ENCODE peak calls at places on chromosomes 6 and 20, in eight cellular contexts. One of them, this sample, is unnamed.

GRCh38 chr20:51434556-51435256 is 107.8 kb downstream of the NFATC2 start:
- DNase-seq in central memory CD4-positive, alpha-beta T cell: no peak
- DNase-seq in HuH-7: no peak
- DNase-seq in T follicular helper cell: no peak
- DNase-seq in fibroblast of lung: peak
- DNase-seq in PC-3: peak
- DNase-seq in psoas muscle: no peak
- DNase-seq in activated CD4-positive, alpha-beta T cell treated with anti-CD3 and anti-CD28 coated beads for 1 hour: no peak
- DNase-seq in this sample: no peak

GRCh38 chr6:119566546-119567263 is 217.1 kb upstream of the MAN1A1 start:
- DNase-seq in central memory CD4-positive, alpha-beta T cell: no peak
- DNase-seq in HuH-7: no peak
- DNase-seq in T follicular helper cell: no peak
- DNase-seq in fibroblast of lung: no peak
- DNase-seq in PC-3: no peak
- DNase-seq in psoas muscle: no peak
- DNase-seq in activated CD4-positive, alpha-beta T cell treated with anti-CD3 and anti-CD28 coated beads for 1 hour: no peak
- DNase-seq in this sample: no peak

GRCh38 chr20:63628246-63628975 is 1.5 kb upstream of the GMEB2 start:
- DNase-seq in central memory CD4-positive, alpha-beta T cell: peak
- DNase-seq in HuH-7: peak
- DNase-seq in T follicular helper cell: no peak
- DNase-seq in fibroblast of lung: peak
- DNase-seq in PC-3: peak
- DNase-seq in psoas muscle: peak
- DNase-seq in activated CD4-positive, alpha-beta T cell treated with anti-CD3 and anti-CD28 coated beads for 1 hour: peak
- DNase-seq in this sample: peak

GRCh38 chr6:36850001-36850400 is 10.8 kb upstream of the CPNE5 start:
- DNase-seq in central memory CD4-positive, alpha-beta T cell: no peak
- DNase-seq in HuH-7: no peak
- DNase-seq in T follicular helper cell: no peak
- DNase-seq in fibroblast of lung: no peak
- DNase-seq in PC-3: no peak
- DNase-seq in psoas muscle: no peak
- DNase-seq in activated CD4-positive, alpha-beta T cell treated with anti-CD3 and anti-CD28 coated beads for 1 hour: no peak
- DNase-seq in this sample: no peak

GRCh38 chr6:96570053-96570452 is 7.1 kb downstream of the FHL5 start:
- DNase-seq in central memory CD4-positive, alpha-beta T cell: no peak
- DNase-seq in HuH-7: no peak
- DNase-seq in T follicular helper cell: no peak
- DNase-seq in fibroblast of lung: no peak
- DNase-seq in PC-3: no peak
- DNase-seq in psoas muscle: no peak
- DNase-seq in activated CD4-positive, alpha-beta T cell treated with anti-CD3 and anti-CD28 coated beads for 1 hour: no peak
- DNase-seq in this sample: no peak

GRCh38 chr6:168415993-168416530 is 24.9 kb upstream of the SMOC2 start:
- DNase-seq in central memory CD4-positive, alpha-beta T cell: no peak
- DNase-seq in HuH-7: no peak
- DNase-seq in T follicular helper cell: no peak
- DNase-seq in fibroblast of lung: no peak
- DNase-seq in PC-3: no peak
- DNase-seq in psoas muscle: no peak
- DNase-seq in activated CD4-positive, alpha-beta T cell treated with anti-CD3 and anti-CD28 coated beads for 1 hour: no peak
- DNase-seq in this sample: no peak

GRCh38 chr6:27847706-27848105 is 64.5 kb downstream of the OR2B2 start:
- DNase-seq in central memory CD4-positive, alpha-beta T cell: no peak
- DNase-seq in HuH-7: no peak
- DNase-seq in T follicular helper cell: no peak
- DNase-seq in fibroblast of lung: no peak
- DNase-seq in PC-3: peak
- DNase-seq in psoas muscle: no peak
- DNase-seq in activated CD4-positive, alpha-beta T cell treated with anti-CD3 and anti-CD28 coated beads for 1 hour: no peak
- DNase-seq in this sample: no peak

GRCh38 chr6:33935439-33936080 is 131.8 kb upstream of the MLN start:
- DNase-seq in central memory CD4-positive, alpha-beta T cell: no peak
- DNase-seq in HuH-7: no peak
- DNase-seq in T follicular helper cell: no peak
- DNase-seq in fibroblast of lung: no peak
- DNase-seq in PC-3: no peak
- DNase-seq in psoas muscle: no peak
- DNase-seq in activated CD4-positive, alpha-beta T cell treated with anti-CD3 and anti-CD28 coated beads for 1 hour: no peak
- DNase-seq in this sample: no peak

GRCh38 chr6:4101298-4101697 is 22.4 kb upstream of the FAM217A start:
- DNase-seq in central memory CD4-positive, alpha-beta T cell: no peak
- DNase-seq in HuH-7: no peak
- DNase-seq in T follicular helper cell: no peak
- DNase-seq in fibroblast of lung: no peak
- DNase-seq in PC-3: no peak
- DNase-seq in psoas muscle: no peak
- DNase-seq in activated CD4-positive, alpha-beta T cell treated with anti-CD3 and anti-CD28 coated beads for 1 hour: no peak
- DNase-seq in this sample: no peak

GRCh38 chr6:50240986-50241385 is 191.3 kb upstream of the DEFB112 start:
- DNase-seq in central memory CD4-positive, alpha-beta T cell: no peak
- DNase-seq in HuH-7: no peak
- DNase-seq in T follicular helper cell: no peak
- DNase-seq in fibroblast of lung: no peak
- DNase-seq in PC-3: no peak
- DNase-seq in psoas muscle: no peak
- DNase-seq in activated CD4-positive, alpha-beta T cell treated with anti-CD3 and anti-CD28 coated beads for 1 hour: no peak
- DNase-seq in this sample: no peak

GRCh38 chr20:56328861-56329260 is 29.9 kb upstream of the FAM210B start:
- DNase-seq in central memory CD4-positive, alpha-beta T cell: no peak
- DNase-seq in HuH-7: no peak
- DNase-seq in T follicular helper cell: no peak
- DNase-seq in fibroblast of lung: no peak
- DNase-seq in PC-3: peak
- DNase-seq in psoas muscle: no peak
- DNase-seq in activated CD4-positive, alpha-beta T cell treated with anti-CD3 and anti-CD28 coated beads for 1 hour: no peak
- DNase-seq in this sample: no peak

GRCh38 chr6:90548001-90548400 is 38.9 kb downstream of the MAP3K7 start:
- DNase-seq in central memory CD4-positive, alpha-beta T cell: no peak
- DNase-seq in HuH-7: no peak
- DNase-seq in T follicular helper cell: no peak
- DNase-seq in fibroblast of lung: no peak
- DNase-seq in PC-3: no peak
- DNase-seq in psoas muscle: no peak
- DNase-seq in activated CD4-positive, alpha-beta T cell treated with anti-CD3 and anti-CD28 coated beads for 1 hour: no peak
- DNase-seq in this sample: no peak

GRCh38 chr20:50153153-50153499 is 397 bp downstream of the PEDS1 start:
- DNase-seq in central memory CD4-positive, alpha-beta T cell: no peak
- DNase-seq in HuH-7: no peak
- DNase-seq in T follicular helper cell: no peak
- DNase-seq in fibroblast of lung: no peak
- DNase-seq in PC-3: peak
- DNase-seq in psoas muscle: no peak
- DNase-seq in activated CD4-positive, alpha-beta T cell treated with anti-CD3 and anti-CD28 coated beads for 1 hour: no peak
- DNase-seq in this sample: no peak

This sample was measured in left lobe of liver.